ENCODE peak calls at places on chromosomes 13 and 19, in five cellular contexts. G, H, C, S and A are unnamed samples.

GRCh38 chr19:57302020-57302465 is 18.2 kb upstream of the ZNF543 start:
- DNase-seq in G (no peak), H (peak; percentile 95), C (peak; percentile 92), S (no peak), A (peak; percentile 76)

GRCh38 chr13:27959976-27960361 is 9.1 kb downstream of the CDX2 start:
- DNase-seq in C (no peak), H (no peak), G (no peak), S (no peak), A (no peak)

GRCh38 chr19:51448011-51448744 is 10.1 kb downstream of the SIGLEC8 start:
- DNase-seq in H (no peak), G (no peak), S (no peak), C (no peak), A (no peak)

GRCh38 chr19:13843104-13843921 is 33.6 kb upstream of the NANOS3 start:
- DNase-seq in H (peak; percentile 47), G (peak; percentile 74), C (peak; percentile 86), S (no peak), A (peak; percentile 53)

GRCh38 chr13:80379245-80379644 is 38.3 kb upstream of the SPRY2 start:
- DNase-seq in G (no peak), C (peak; percentile 40), H (peak; percentile 43), S (no peak), A (no peak)

GRCh38 chr19:49949735-49950589 is 11.0 kb downstream of the SIGLEC11 start:
- DNase-seq in S (no peak), C (no peak), G (no peak), H (no peak), A (no peak)

GRCh38 chr19:33301011-33301899 is 1.1 kb downstream of the CEBPA start:
- DNase-seq in G (no peak), S (no peak), C (peak; percentile 7), H (no peak), A (no peak)

GRCh38 chr13:50467156-50467814 is 376.2 kb downstream of the DLEU7 start:
- DNase-seq in S (no peak), C (no peak), H (no peak), G (no peak), A (no peak)

GRCh38 chr13:48125794-48126228 is 30.9 kb upstream of the MED4 start:
- DNase-seq in H (no peak), G (no peak), C (peak; percentile 59), S (no peak), A (no peak)

GRCh38 chr19:19550972-19551861 is 13.2 kb downstream of the CILP2 start:
- DNase-seq in G (peak; percentile 32), H (no peak), C (no peak), S (no peak), A (no peak)

GRCh38 chr13:21319869-21320641 is 139.0 kb downstream of the ZDHHC20 start:
- DNase-seq in H (no peak), C (no peak), S (no peak), G (no peak), A (no peak)
- H4K8ac ChIP-seq in H (no peak overlapping the region), C (no peak overlapping the region), S (no peak overlapping the region), G (no peak overlapping the region), A (no peak overlapping the region)

GRCh38 chr13:73248154-73248553 is 189.3 kb downstream of the KLF5 start:
- DNase-seq in H (no peak), S (no peak), C (no peak), G (no peak), A (no peak)

GRCh38 chr13:73245271-73245670 is 186.5 kb downstream of the KLF5 start:
- DNase-seq in H (no peak), G (no peak), C (no peak), S (no peak), A (peak; percentile 82)

GRCh38 chr13:73242515-73243015 is 183.8 kb downstream of the KLF5 start:
- DNase-seq in G (no peak), H (no peak), S (no peak), C (no peak), A (peak; percentile 37)

GRCh38 chr13:73248711-73249580 is 190.1 kb downstream of the KLF5 start:
- DNase-seq in C (peak; percentile 73), S (no peak), G (peak; percentile 33), H (peak; percentile 63), A (peak; percentile 73)

DNA sequence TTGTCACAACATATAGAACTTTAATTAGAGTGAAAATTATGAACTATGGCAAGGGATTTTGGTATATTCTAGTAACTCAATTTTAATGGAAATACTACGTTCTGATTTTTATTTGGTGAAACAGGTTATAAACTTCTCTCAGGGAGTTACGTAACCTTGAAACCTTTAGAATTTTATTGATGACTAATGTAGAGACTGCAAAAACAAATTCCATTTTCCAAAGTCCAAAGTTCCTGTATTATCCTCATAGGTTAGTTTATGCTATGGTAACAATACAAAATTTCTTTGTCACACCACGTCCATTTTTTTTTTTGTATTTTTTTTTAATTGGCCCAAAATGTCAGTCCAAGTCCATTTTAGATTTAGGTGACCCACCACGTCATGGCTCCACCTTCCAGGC is 185.7 kb downstream of the KLF5 start:
- DNase-seq in S (no peak), H (no peak), G (no peak), C (no peak), A (peak; percentile 46)
- H3K18ac ChIP-seq in S (no peak overlapping the region), H (no peak overlapping the region), G (no peak overlapping the region), C (no peak overlapping the region), A (no peak overlapping the region)

GRCh38 chr13:98474761-98475160 is 102.1 kb downstream of the STK24 start:
- DNase-seq in S (no peak), H (no peak), G (no peak), C (no peak), A (no peak)
- H4K8ac ChIP-seq in S (peak overlapping the region; percentile 25), H (no peak overlapping the region), G (no peak overlapping the region), C (no peak overlapping the region), A (no peak overlapping the region)

DNA sequence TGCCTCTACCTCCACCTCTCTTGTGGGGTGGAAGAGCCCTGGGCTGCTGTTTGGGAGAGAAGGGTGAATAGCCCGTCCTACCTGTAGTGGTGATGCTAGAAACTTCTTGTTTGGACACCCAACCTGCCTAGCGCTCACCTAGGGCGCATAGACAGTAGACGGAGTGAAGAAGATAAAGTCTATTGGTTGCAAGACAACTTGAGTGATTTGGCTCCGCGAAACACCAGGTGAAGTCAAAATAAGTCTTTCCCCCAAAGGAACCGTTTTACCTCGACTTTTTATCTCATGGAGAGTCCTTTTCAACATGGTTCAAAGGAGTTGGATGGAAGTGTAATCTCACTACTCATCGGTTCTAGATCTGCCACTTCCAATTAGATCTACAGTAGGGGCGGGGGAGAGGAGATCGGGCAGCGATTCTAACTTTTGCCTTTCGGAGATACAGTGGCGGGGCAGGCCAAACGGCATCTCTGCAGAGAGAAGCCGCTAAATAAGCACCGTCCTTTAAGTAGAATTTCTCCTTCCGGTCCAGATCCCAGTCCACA is 694 bp upstream of the ZIC5 start:
- DNase-seq in G (peak; percentile 43), C (no peak), S (no peak), H (no peak), A (no peak)
- H3K18ac ChIP-seq in G (no peak overlapping the region), C (no peak overlapping the region), S (peak overlapping the region; percentile 1), H (no peak overlapping the region), A (no peak overlapping the region)

GRCh38 chr13:113437408-113438010 is 15.8 kb downstream of the ADPRHL1 start:
- DNase-seq in C (peak; percentile 7), G (no peak), H (peak; percentile 7), S (no peak), A (no peak)
- H4K8ac ChIP-seq in C (no peak overlapping the region), G (no peak overlapping the region), H (no peak overlapping the region), S (peak overlapping the region; percentile 65), A (no peak overlapping the region)